ENCODE peak calls at places on chromosome 1, in ten cellular contexts. P is left lung, F is cardiac muscle cell, S is IMR-90, T is adrenal gland, G is tibial artery, B is left ventricle myocardium inferior, K is ovary, L is upper lobe of right lung, R is heart left ventricle. Z is an unnamed sample.
A peak's percentile ranks its signal among the peaks of the same experiment; 100 is the strongest.

GRCh38 chr1:119948342-119949214 is 52.3 kb upstream of the ADAM30 start:
- DNase-seq in P (peak; percentile 73), F (peak; percentile 86), S (peak; percentile 78), T (peak; percentile 72), G (peak; percentile 78), B (peak; percentile 80), K (peak; percentile 85), L (peak; percentile 87), R (peak; percentile 85), Z (peak; percentile 87)

GRCh38 chr1:218711884-218712674 is 366.9 kb downstream of the TGFB2 start:
- DNase-seq in P (no peak), F (peak; percentile 44), S (peak; percentile 32), T (no peak), G (peak; percentile 48), B (no peak), K (no peak), L (no peak), R (no peak), Z (no peak)

GRCh38 chr1:169893645-169894423 is at the start of gene SCYL3:
- DNase-seq in P (peak; percentile 95), F (peak; percentile 99), S (peak; percentile 98), T (peak; percentile 97), G (peak; percentile 96), B (peak; percentile 93), K (peak; percentile 92), L (peak; percentile 95), R (peak; percentile 94), Z (peak; percentile 97)

GRCh38 chr1:5857011-5857410 is 135.2 kb downstream of the NPHP4 start:
- DNase-seq in P (no peak), F (no peak), S (no peak), T (no peak), G (no peak), B (no peak), K (no peak), L (no peak), R (no peak), Z (no peak)

GRCh38 chr1:224435318-224435763 is 744 bp upstream of the WDR26 start:
- DNase-seq in P (no peak), F (peak; percentile 59), S (peak; percentile 95), T (peak; percentile 38), G (no peak), B (no peak), K (no peak), L (no peak), R (no peak), Z (no peak)

GRCh38 chr1:59549903-59550302 is 253.0 kb downstream of the FGGY start:
- DNase-seq in P (peak; percentile 48), F (peak; percentile 84), S (peak; percentile 67), T (peak; percentile 27), G (peak; percentile 66), B (no peak), K (no peak), L (peak; percentile 69), R (no peak), Z (peak; percentile 41)

GRCh38 chr1:178593526-178593925 is 80.6 kb downstream of the TEX35 start:
- DNase-seq in P (no peak), F (no peak), S (no peak), T (no peak), G (no peak), B (no peak), K (no peak), L (no peak), R (no peak), Z (no peak)

GRCh38 chr1:39269349-39269748 is 64.9 kb downstream of the MACF1 start:
- DNase-seq in P (no peak), F (no peak), S (no peak), T (no peak), G (no peak), B (no peak), K (no peak), L (no peak), R (no peak), Z (no peak)

GRCh38 chr1:231382426-231382825 is 39.7 kb downstream of the EGLN1 start:
- DNase-seq in P (no peak), F (no peak), S (no peak), T (no peak), G (no peak), B (no peak), K (no peak), L (no peak), R (no peak), Z (no peak)

GRCh38 chr1:185401019-185401418 is 84.0 kb upstream of the IVNS1ABP start:
- DNase-seq in P (no peak), F (no peak), S (peak; percentile 11), T (no peak), G (no peak), B (no peak), K (no peak), L (no peak), R (no peak), Z (no peak)

GRCh38 chr1:226816585-226816984 is 53.8 kb upstream of the PSEN2 start:
- DNase-seq in P (no peak), F (no peak), S (peak; percentile 84), T (no peak), G (no peak), B (no peak), K (no peak), L (no peak), R (no peak), Z (no peak)

GRCh38 chr1:225851810-225852209 is 30.4 kb downstream of the TMEM63A start:
- DNase-seq in P (no peak), F (no peak), S (no peak), T (no peak), G (no peak), B (no peak), K (no peak), L (no peak), R (no peak), Z (no peak)

GRCh38 chr1:99565606-99566289 is 80.2 kb upstream of the PALMD start:
- DNase-seq in P (no peak), F (no peak), S (peak; percentile 49), T (no peak), G (no peak), B (no peak), K (no peak), L (no peak), R (no peak), Z (no peak)

GRCh38 chr1:99570486-99571089 is 75.3 kb upstream of the PALMD start:
- DNase-seq in P (no peak), F (no peak), S (peak; percentile 47), T (no peak), G (no peak), B (no peak), K (no peak), L (no peak), R (no peak), Z (no peak)

GRCh38 chr1:99566290-99567021 is 79.5 kb upstream of the PALMD start:
- DNase-seq in P (no peak), F (peak; percentile 21), S (no peak), T (no peak), G (no peak), B (no peak), K (no peak), L (no peak), R (no peak), Z (peak; percentile 8)

GRCh38 chr1:99573431-99574217 is 72.3 kb upstream of the PALMD start:
- DNase-seq in P (no peak), F (no peak), S (no peak), T (no peak), G (no peak), B (peak; percentile 25), K (no peak), L (no peak), R (peak; percentile 45), Z (no peak)

GRCh38 chr1:99571092-99571734 is 74.7 kb upstream of the PALMD start:
- DNase-seq in P (no peak), F (no peak), S (no peak), T (no peak), G (no peak), B (no peak), K (no peak), L (no peak), R (no peak), Z (no peak)
- H3K4me1 ChIP-seq in P (no peaks in the 10 kb centered on the region), F (peaks cover 9% of the 10 kb centered on the region), S (peaks cover 2% of the 10 kb centered on the region), T (no peaks in the 10 kb centered on the region), G (no peaks in the 10 kb centered on the region), B (peaks cover 7% of the 10 kb centered on the region), K (no peaks in the 10 kb centered on the region), L (no peaks in the 10 kb centered on the region), R (no peaks in the 10 kb centered on the region), Z (no peaks in the 10 kb centered on the region)

GRCh38 chr1:53043271-53043670 is 18.7 kb upstream of the PODN start:
- DNase-seq in P (no peak), F (peak; percentile 36), S (peak; percentile 93), T (no peak), G (no peak), B (no peak), K (no peak), L (no peak), R (no peak), Z (no peak)
- H3K27ac ChIP-seq in P (no peak overlapping the region), F (no peak overlapping the region), S (no peak overlapping the region), T (no peak overlapping the region), G (no peak overlapping the region), B (no peak overlapping the region), K (no peak overlapping the region), L (no peak overlapping the region), R (peak overlapping the region; percentile 13), Z (no peak overlapping the region)

DNA sequence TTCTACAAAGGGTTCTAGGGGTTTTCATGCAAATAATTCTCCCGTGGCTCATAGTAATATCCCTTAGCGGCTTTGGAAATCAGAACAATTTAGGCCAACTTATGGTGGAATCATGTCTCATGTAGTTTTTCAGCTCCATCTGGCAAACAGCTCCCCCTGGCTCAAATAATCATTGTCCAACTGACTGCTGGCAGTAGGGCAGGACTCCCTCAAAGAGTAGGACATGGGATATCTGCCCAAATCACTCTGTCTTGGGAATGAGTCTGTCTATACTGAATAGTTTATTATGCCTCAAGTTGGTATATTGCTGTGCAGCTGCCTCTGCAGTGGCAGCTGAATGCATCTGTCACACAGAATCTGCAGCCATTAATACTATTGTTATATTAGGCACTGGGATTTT is 255.7 kb downstream of the COL11A1 start:
- DNase-seq in P (no peak), F (peak; percentile 7), S (peak; percentile 18), T (no peak), G (no peak), B (no peak), K (no peak), L (no peak), R (no peak), Z (no peak)
- TF ChIP-seq CTCF in P (no peak), F (peak; percentile 9), S (peak; percentile 16), T (no peak), G (no peak), B (no peak), K (no peak), L (no peak), R (no peak), Z (peak; percentile 14)

GRCh38 chr1:36137226-36137625 is 12.1 kb downstream of the TRAPPC3 start:
- DNase-seq in P (no peak), F (peak; percentile 19), S (no peak), T (no peak), G (no peak), B (no peak), K (no peak), L (no peak), R (no peak), Z (no peak)
- H3K4me1 ChIP-seq in P (peaks cover 9% of the 10 kb centered on the region), F (no peaks in the 10 kb centered on the region), S (peaks cover 26% of the 10 kb centered on the region), T (peaks cover 26% of the 10 kb centered on the region), G (peaks cover 39% of the 10 kb centered on the region), B (peaks cover 85% of the 10 kb centered on the region), K (peaks cover 2% of the 10 kb centered on the region), L (peaks cover 34% of the 10 kb centered on the region), R (peaks cover 12% of the 10 kb centered on the region), Z (peaks cover 10% of the 10 kb centered on the region)

Z was measured in hepatocyte.